ENCODE peak calls at places on chromosomes 11 and 22, in ten cellular contexts. O, U, Z, E, L, Q, F, V, S and T are unnamed samples.

GRCh38 chr11:3149852-3150188 is 15.3 kb downstream of the OSBPL5 start:
- DNase-seq in O (no peak), U (no peak), Z (no peak), E (no peak), L (no peak), Q (no peak), F (no peak), V (no peak), S (no peak), T (no peak)

GRCh38 chr22:27329966-27330645 is 471.4 kb downstream of the MN1 start:
- DNase-seq in O (no peak), U (no peak), Z (no peak), E (no peak), L (no peak), Q (no peak), F (no peak), V (no peak), S (no peak), T (no peak)

GRCh38 chr11:133823211-133823610 is 22.1 kb downstream of the SPATA19 start:
- DNase-seq in O (no peak), U (no peak), Z (no peak), E (no peak), L (no peak), Q (no peak), F (no peak), V (no peak), S (no peak), T (no peak)

GRCh38 chr11:47305734-47306483 is 36.0 kb downstream of the MADD start:
- DNase-seq in O (no peak), U (no peak), Z (no peak), E (no peak), L (no peak), Q (no peak), F (no peak), V (peak; percentile 78), S (no peak), T (peak; percentile 8)

GRCh38 chr11:124763156-124763947 is 1.3 kb upstream of the ESAM start:
- DNase-seq in O (peak; percentile 95), U (peak; percentile 87), Z (peak; percentile 91), E (peak; percentile 60), L (peak; percentile 76), Q (peak; percentile 89), F (peak; percentile 42), V (peak; percentile 88), S (peak; percentile 70), T (peak; percentile 93)

GRCh38 chr11:107018274-107018901 is at the start of gene GUCY1A2:
- DNase-seq in O (peak; percentile 79), U (no peak), Z (no peak), E (no peak), L (peak; percentile 5), Q (peak; percentile 4), F (no peak), V (peak; percentile 27), S (peak; percentile 15), T (peak; percentile 68)

GRCh38 chr11:69546735-69547370 is 65.4 kb downstream of the LINC01488 start:
- DNase-seq in O (peak; percentile 31), U (no peak), Z (no peak), E (no peak), L (no peak), Q (no peak), F (no peak), V (no peak), S (peak; percentile 64), T (peak; percentile 31)

GRCh38 chr11:3849297-3849874 is 6.1 kb upstream of the STIM1 start:
- DNase-seq in O (no peak), U (peak; percentile 55), Z (no peak), E (peak; percentile 52), L (peak; percentile 65), Q (peak; percentile 42), F (peak; percentile 9), V (no peak), S (peak; percentile 39), T (peak; percentile 56)

GRCh38 chr11:107439586-107440201 is 17.9 kb downstream of the CWF19L2 start:
- DNase-seq in O (no peak), U (no peak), Z (no peak), E (no peak), L (no peak), Q (no peak), F (no peak), V (no peak), S (no peak), T (no peak)

GRCh38 chr22:24304067-24304675 is 33.5 kb downstream of the SPECC1L start:
- DNase-seq in O (no peak), U (no peak), Z (no peak), E (no peak), L (no peak), Q (no peak), F (no peak), V (no peak), S (no peak), T (no peak)

GRCh38 chr11:107769189-107769588 is 57.3 kb upstream of the SLN start:
- DNase-seq in O (no peak), U (no peak), Z (no peak), E (peak; percentile 74), L (peak; percentile 28), Q (no peak), F (peak; percentile 96), V (no peak), S (no peak), T (no peak)

GRCh38 chr22:35752172-35752832 is 34.6 kb downstream of the APOL5 start:
- DNase-seq in O (no peak), U (no peak), Z (no peak), E (no peak), L (peak; percentile 13), Q (peak; percentile 60), F (no peak), V (no peak), S (no peak), T (no peak)

GRCh38 chr11:69703711-69704507 is at the start of gene FGF19:
- DNase-seq in O (no peak), U (no peak), Z (peak; percentile 55), E (no peak), L (no peak), Q (no peak), F (no peak), V (no peak), S (no peak), T (peak; percentile 89)

GRCh38 chr11:65916391-65916790 is 2.5 kb downstream of the C11orf68 start:
- DNase-seq in O (no peak), U (no peak), Z (no peak), E (no peak), L (no peak), Q (no peak), F (no peak), V (no peak), S (no peak), T (peak; percentile 50)

GRCh38 chr11:40388097-40388818 is 1071.2 kb downstream of the LRRC4C start:
- DNase-seq in O (no peak), U (no peak), Z (no peak), E (peak; percentile 81), L (no peak), Q (no peak), F (peak; percentile 75), V (no peak), S (no peak), T (peak; percentile 37)

GRCh38 chr11:92340839-92341238 is 116.2 kb downstream of the FAT3 start:
- DNase-seq in O (no peak), U (no peak), Z (peak; percentile 42), E (peak; percentile 42), L (peak; percentile 41), Q (no peak), F (no peak), V (no peak), S (peak; percentile 11), T (no peak)

GRCh38 chr22:50531546-50532352 is 1.9 kb upstream of the TYMP start:
- DNase-seq in O (peak; percentile 95), U (peak; percentile 47), Z (peak; percentile 52), E (peak; percentile 52), L (peak; percentile 73), Q (peak; percentile 76), F (peak; percentile 16), V (peak; percentile 88), S (peak; percentile 73), T (peak; percentile 97)

GRCh38 chr11:1523779-1524178 is 37.2 kb upstream of the MOB2 start:
- DNase-seq in O (no peak), U (no peak), Z (no peak), E (no peak), L (no peak), Q (no peak), F (no peak), V (no peak), S (no peak), T (peak; percentile 77)

GRCh38 chr11:119100960-119101349 is 698 bp downstream of the DPAGT1 start:
- DNase-seq in O (no peak), U (no peak), Z (peak; percentile 8), E (no peak), L (no peak), Q (no peak), F (no peak), V (no peak), S (no peak), T (no peak)

GRCh38 chr22:44955102-44955501 is 54.7 kb downstream of the PHF21B start:
- DNase-seq in O (no peak), U (no peak), Z (no peak), E (no peak), L (no peak), Q (no peak), F (no peak), V (no peak), S (peak; percentile 46), T (no peak)